ENCODE peak calls at places on chromosomes 3 and 15, in six cellular contexts. Y is sigmoid colon, F is ovary, U is right atrium auricular region, B is uterus, N is mammary epithelial cell. A is an unnamed sample.

GRCh38 chr3:124063168-124063909 is 71.4 kb upstream of the ROPN1 start:
- DNase-seq in Y (no peak), F (no peak), U (no peak), B (no peak), N (no peak), A (no peak)

GRCh38 chr15:80404057-80404718 is at the start of gene ARNT2:
- DNase-seq in Y (no peak), F (peak; percentile 64), U (no peak), B (peak; percentile 20), N (no peak), A (peak; percentile 24)

GRCh38 chr15:43423793-43424192 is 52.9 kb downstream of the TUBGCP4 start:
- DNase-seq in Y (no peak), F (no peak), U (no peak), B (no peak), N (peak; percentile 60), A (no peak)

GRCh38 chr3:182786564-182787196 is 6.6 kb upstream of the ATP11B start:
- DNase-seq in Y (no peak), F (no peak), U (no peak), B (no peak), N (no peak), A (no peak)

GRCh38 chr3:108389361-108389760 is 93.0 kb downstream of the HHLA2 start:
- DNase-seq in Y (no peak), F (no peak), U (no peak), B (no peak), N (no peak), A (no peak)

GRCh38 chr15:92914768-92915221 is 14.7 kb downstream of the CHD2 start:
- DNase-seq in Y (no peak), F (no peak), U (no peak), B (no peak), N (peak; percentile 39), A (no peak)

GRCh38 chr15:48865387-48866079 is 12.4 kb upstream of the EID1 start:
- DNase-seq in Y (no peak), F (no peak), U (no peak), B (no peak), N (no peak), A (no peak)

GRCh38 chr3:188821998-188822397 is 349.8 kb upstream of the TPRG1 start:
- DNase-seq in Y (no peak), F (no peak), U (no peak), B (no peak), N (no peak), A (no peak)

GRCh38 chr15:86541540-86541939 is 461.9 kb downstream of the AGBL1 start:
- DNase-seq in Y (no peak), F (no peak), U (no peak), B (no peak), N (no peak), A (no peak)

GRCh38 chr15:101324513-101325177 is 29.6 kb upstream of the SNRPA1 start:
- DNase-seq in Y (no peak), F (no peak), U (no peak), B (no peak), N (no peak), A (no peak)

GRCh38 chr15:29596266-29596665 is 226.0 kb downstream of the TJP1 start:
- DNase-seq in Y (no peak), F (no peak), U (no peak), B (no peak), N (peak; percentile 16), A (no peak)

GRCh38 chr3:183278479-183279088 is 25.5 kb downstream of the B3GNT5 start:
- DNase-seq in Y (no peak), F (no peak), U (no peak), B (no peak), N (peak; percentile 89), A (no peak)

GRCh38 chr3:31066999-31067398 is 172.5 kb upstream of the GADL1 start:
- DNase-seq in Y (no peak), F (no peak), U (peak; percentile 62), B (peak; percentile 36), N (peak; percentile 96), A (no peak)

GRCh38 chr3:98199020-98199419 is 32.5 kb downstream of the OR5H15 start:
- DNase-seq in Y (no peak), F (no peak), U (no peak), B (no peak), N (no peak), A (no peak)

GRCh38 chr3:11377726-11378125 is 105.5 kb downstream of the ATG7 start:
- DNase-seq in Y (no peak), F (no peak), U (no peak), B (no peak), N (peak; percentile 16), A (no peak)

GRCh38 chr15:39586387-39587171 is 5.7 kb downstream of the THBS1 start:
- DNase-seq in Y (no peak), F (no peak), U (no peak), B (no peak), N (peak; percentile 66), A (no peak)

GRCh38 chr3:16300881-16301359 is 35.9 kb downstream of the OXNAD1 start:
- DNase-seq in Y (no peak), F (no peak), U (no peak), B (no peak), N (no peak), A (no peak)

GRCh38 chr3:48619541-48620524 is 1.7 kb downstream of the TMEM89 start:
- DNase-seq in Y (no peak), F (no peak), U (no peak), B (no peak), N (no peak), A (no peak)

GRCh38 chr3:57959407-57960173 is 48.6 kb upstream of the FLNB start:
- DNase-seq in Y (no peak), F (no peak), U (peak; percentile 72), B (peak; percentile 61), N (peak; percentile 74), A (no peak)

GRCh38 chr3:192188218-192188835 is 539.0 kb downstream of the FGF12 start:
- DNase-seq in Y (no peak), F (no peak), U (peak; percentile 69), B (peak; percentile 39), N (peak; percentile 16), A (peak; percentile 32)

GRCh38 chr15:95679847-95680582 is 650.5 kb upstream of the NR2F2 start:
- DNase-seq in Y (no peak), F (no peak), U (no peak), B (no peak), N (no peak), A (no peak)

GRCh38 chr15:95680693-95681092 is 649.8 kb upstream of the NR2F2 start:
- DNase-seq in Y (no peak), F (no peak), U (no peak), B (no peak), N (no peak), A (no peak)

GRCh38 chr15:95684126-95684525 is 646.4 kb upstream of the NR2F2 start:
- DNase-seq in Y (no peak), F (no peak), U (no peak), B (no peak), N (no peak), A (no peak)

GRCh38 chr15:95684693-95685115 is 645.8 kb upstream of the NR2F2 start:
- DNase-seq in Y (no peak), F (no peak), U (no peak), B (no peak), N (peak; percentile 87), A (no peak)

DNA sequence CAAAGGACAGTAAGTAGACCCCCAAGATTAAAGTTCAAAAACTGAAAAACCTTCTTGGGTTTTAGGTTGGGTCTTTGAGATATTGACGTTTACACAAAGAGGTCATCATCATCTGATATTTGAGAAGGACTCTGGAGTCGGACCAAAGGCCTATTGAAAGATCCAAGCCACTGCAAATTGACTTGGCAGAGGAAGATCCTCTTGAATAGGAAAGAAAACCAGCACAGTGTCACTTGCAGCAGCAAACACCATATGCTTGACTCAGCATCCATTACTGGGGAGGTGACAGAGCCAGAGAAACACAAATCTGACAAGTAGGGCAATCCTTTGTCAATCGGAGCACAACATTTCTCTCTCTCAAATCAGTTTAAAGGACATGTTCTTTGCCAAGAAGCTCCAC is 648.4 kb upstream of the NR2F2 start:
- DNase-seq in Y (no peak), F (no peak), U (no peak), B (no peak), N (no peak), A (no peak)
- TF ChIP-seq CTCF in Y (no peak), F (no peak), U (no peak), B (no peak), N (no peak), A (no peak)

DNA sequence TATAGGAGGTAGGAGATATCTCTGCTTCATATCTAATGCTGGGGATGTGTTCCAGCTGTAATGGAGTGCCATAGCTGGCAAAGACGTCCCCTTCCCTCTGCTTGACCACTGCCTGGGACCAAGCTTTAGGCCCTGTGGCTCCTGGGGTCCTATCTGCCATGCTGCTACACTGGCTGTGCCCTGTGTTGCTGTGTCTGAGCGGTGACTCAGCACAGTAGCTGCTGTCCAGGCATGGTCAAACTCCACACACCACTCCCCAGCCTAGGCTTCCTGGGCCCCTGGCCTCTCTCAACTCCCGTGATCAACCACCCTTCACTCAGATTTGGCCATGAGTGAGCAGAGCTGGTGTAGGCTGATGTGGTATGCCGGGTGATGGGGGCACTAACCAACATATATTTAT is 27.0 kb downstream of the EPHB1 start:
- DNase-seq in Y (no peak), F (no peak), U (no peak), B (no peak), N (no peak), A (no peak)
- H3K4me3 ChIP-seq in Y (no peak overlapping the region), F (no peak overlapping the region), U (no peak overlapping the region), B (no peak overlapping the region), N (no peak overlapping the region), A (no peak overlapping the region)

DNA sequence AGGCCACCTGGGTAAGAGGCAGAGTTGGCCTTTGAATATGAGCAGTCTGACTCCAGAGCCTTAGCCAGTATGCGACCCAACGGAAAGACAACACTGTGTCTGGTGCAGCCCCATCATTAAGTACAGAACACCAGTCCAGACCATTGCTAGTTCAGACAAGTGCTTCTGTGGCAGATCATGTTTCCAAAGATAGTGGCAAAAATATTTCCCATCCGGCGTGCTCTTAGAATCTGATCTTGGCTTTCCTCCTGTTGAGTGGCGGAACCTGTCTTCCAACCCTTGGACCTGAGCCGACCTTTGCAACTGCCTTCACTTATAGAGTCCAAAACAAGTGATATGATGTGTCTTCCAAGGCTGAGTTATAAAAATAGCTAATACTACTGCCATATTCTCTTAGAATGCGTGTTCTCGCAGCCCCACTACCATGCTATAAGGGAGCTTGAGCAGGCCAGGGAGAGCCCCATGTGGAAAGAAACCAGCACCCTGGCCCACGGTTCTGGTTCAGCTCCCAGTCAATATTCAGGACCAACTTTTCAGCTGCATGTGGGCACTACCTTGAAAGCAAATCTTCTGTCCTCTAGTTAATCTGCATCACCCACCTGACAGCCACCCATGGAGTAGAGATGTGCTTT is 322.4 kb upstream of the SLCO3A1 start:
- DNase-seq in Y (no peak), F (no peak), U (no peak), B (no peak), N (no peak), A (no peak)
- H3K27ac ChIP-seq in Y (no peak overlapping the region), F (no peak overlapping the region), U (no peak overlapping the region), B (no peak overlapping the region), N (no peak overlapping the region), A (no peak overlapping the region)

GRCh38 chr3:194219826-194220407 is 84.0 kb downstream of the HES1 start:
- DNase-seq in Y (no peak), F (no peak), U (no peak), B (no peak), N (no peak), A (no peak)

GRCh38 chr3:194218646-194219453 is 82.9 kb downstream of the HES1 start:
- DNase-seq in Y (no peak), F (no peak), U (no peak), B (no peak), N (no peak), A (no peak)

GRCh38 chr3:194212021-194212868 is 76.3 kb downstream of the HES1 start:
- DNase-seq in Y (peak; percentile 28), F (no peak), U (no peak), B (no peak), N (no peak), A (no peak)

GRCh38 chr3:194212869-194213320 is 76.9 kb downstream of the HES1 start:
- DNase-seq in Y (peak; percentile 38), F (no peak), U (no peak), B (no peak), N (no peak), A (no peak)

GRCh38 chr3:194215392-194215791 is 79.4 kb downstream of the HES1 start:
- DNase-seq in Y (peak; percentile 14), F (no peak), U (no peak), B (no peak), N (no peak), A (no peak)
- TF ChIP-seq CTCF in Y (no peak), F (no peak), U (no peak), B (no peak), N (no peak), A (no peak)

A was measured in left ventricle myocardium inferior.